ENCODE peak calls at places on chromosomes 1 and 21, in nine cellular contexts. U, V, K, B, X, G, Q, M and E are unnamed samples. For H3K4me1, the result is how much of the 10 kb centered on the place peaks cover.

GRCh38 chr1:206725053-206725963 is 40.6 kb downstream of the MAPKAPK2 start:
- DNase-seq in G (peak), V (no peak), U (no peak), M (no peak), Q (peak), B (no peak), K (peak), X (peak), E (no peak)

GRCh38 chr1:24707659-24708058 is 37.6 kb upstream of the CLIC4 start:
- DNase-seq in X (no peak), V (no peak), B (no peak), K (no peak), U (no peak), Q (no peak), G (peak), M (no peak), E (no peak)

GRCh38 chr1:42680921-42681683 is 1.1 kb upstream of the YBX1 start:
- DNase-seq in M (no peak), V (no peak), K (no peak), Q (no peak), X (no peak), G (no peak), B (no peak), U (no peak), E (no peak)

GRCh38 chr1:113388621-113389355 is 1.5 kb upstream of the MAGI3 start:
- DNase-seq in B (no peak), Q (peak), G (peak), M (no peak), X (peak), K (no peak), V (no peak), U (no peak), E (no peak)

GRCh38 chr1:183572721-183573120 is 17.5 kb downstream of the NCF2 start:
- DNase-seq in G (no peak), B (no peak), V (no peak), Q (no peak), X (no peak), K (no peak), M (no peak), U (no peak), E (no peak)

GRCh38 chr1:65393928-65394327 is 26.5 kb upstream of the LEPR start:
- DNase-seq in K (no peak), Q (no peak), X (no peak), M (no peak), V (no peak), G (no peak), B (no peak), U (no peak), E (no peak)

GRCh38 chr1:227450489-227450888 is 112.9 kb upstream of the ZNF678 start:
- DNase-seq in V (no peak), G (no peak), K (no peak), M (no peak), B (no peak), U (no peak), Q (no peak), X (no peak), E (no peak)

GRCh38 chr1:10429868-10430215 is 391 bp upstream of the CENPS start:
- DNase-seq in K (no peak), B (no peak), U (no peak), M (no peak), G (no peak), X (no peak), V (no peak), Q (no peak), E (no peak)

GRCh38 chr1:54398963-54399528 is 7.1 kb downstream of the SSBP3 start:
- DNase-seq in V (no peak), K (no peak), M (no peak), B (no peak), G (no peak), Q (no peak), X (no peak), U (no peak), E (no peak)

GRCh38 chr1:71104417-71104816 is 23.6 kb upstream of the ZRANB2 start:
- DNase-seq in M (no peak), X (no peak), G (no peak), V (no peak), B (no peak), U (no peak), Q (no peak), K (no peak), E (no peak)

GRCh38 chr1:182453619-182454018 is 3.7 kb downstream of the RGSL1 start:
- DNase-seq in M (no peak), G (no peak), V (no peak), B (no peak), Q (no peak), K (no peak), U (no peak), X (no peak), E (no peak)

GRCh38 chr1:208808301-208808700 is 564.1 kb upstream of the PLXNA2 start:
- DNase-seq in B (no peak), X (no peak), V (no peak), M (no peak), G (no peak), K (no peak), U (no peak), Q (no peak), E (no peak)

GRCh38 chr1:11731719-11732283 is 4.1 kb upstream of the AGTRAP start:
- DNase-seq in M (peak), X (no peak), B (peak), Q (peak), U (peak), K (peak), G (peak), V (no peak), E (peak)

GRCh38 chr1:222974496-222974895 is 159.7 kb downstream of the DISP1 start:
- DNase-seq in M (no peak), U (no peak), Q (no peak), X (no peak), K (no peak), B (no peak), V (no peak), G (no peak), E (no peak)

GRCh38 chr1:169022648-169023047 is 83.8 kb upstream of the ATP1B1 start:
- DNase-seq in V (no peak), B (no peak), K (no peak), M (no peak), X (no peak), U (no peak), G (no peak), Q (no peak), E (no peak)

GRCh38 chr1:185317886-185318310 is 855 bp upstream of the IVNS1ABP start:
- DNase-seq in G (peak), Q (peak), K (no peak), X (no peak), M (no peak), V (no peak), U (peak), B (peak), E (peak)

GRCh38 chr1:24373044-24373443 is 40.5 kb downstream of the STPG1 start:
- DNase-seq in Q (no peak), M (no peak), V (no peak), B (no peak), K (no peak), U (no peak), G (no peak), X (no peak), E (no peak)

GRCh38 chr1:12448746-12449177 is 169.2 kb downstream of the DHRS3 start:
- DNase-seq in X (no peak), K (no peak), B (no peak), V (no peak), Q (no peak), M (no peak), G (peak), U (peak), E (no peak)

GRCh38 chr1:31621498-31621820 is 4.0 kb downstream of the HCRTR1 start:
- DNase-seq in B (no peak), X (no peak), G (no peak), M (no peak), U (no peak), K (no peak), Q (no peak), V (no peak), E (no peak)

GRCh38 chr21:45335761-45336534 is 48.3 kb upstream of the POFUT2 start:
- DNase-seq in V (peak), B (no peak), G (no peak), Q (no peak), X (no peak), M (peak), U (no peak), K (peak), E (no peak)

GRCh38 chr1:234413485-234413884 is 40.2 kb downstream of the COA6 start:
- DNase-seq in V (no peak), G (no peak), U (no peak), M (no peak), X (no peak), Q (no peak), B (no peak), K (no peak), E (no peak)

GRCh38 chr1:113223546-113223945 is 150.5 kb downstream of the LRIG2 start:
- DNase-seq in K (no peak), U (peak), G (no peak), X (no peak), M (peak), B (no peak), Q (no peak), V (no peak), E (peak)

GRCh38 chr1:57300186-57300585 is 123.7 kb downstream of the DAB1 start:
- DNase-seq in Q (no peak), X (no peak), V (no peak), U (no peak), G (no peak), B (no peak), M (no peak), K (no peak), E (no peak)

GRCh38 chr1:92465256-92465647 is 21.5 kb downstream of the GFI1 start:
- DNase-seq in K (no peak), U (no peak), M (no peak), X (no peak), V (no peak), Q (no peak), G (no peak), B (no peak), E (no peak)

GRCh38 chr1:101526813-101527212 is 290.0 kb downstream of the S1PR1 start:
- DNase-seq in G (no peak), Q (no peak), K (no peak), B (no peak), V (no peak), X (no peak), U (no peak), M (no peak), E (no peak)

GRCh38 chr1:45583666-45584350 is at the start of gene NASP:
- DNase-seq in G (peak), U (peak), X (peak), V (peak), K (peak), B (peak), Q (peak), M (peak), E (peak)

GRCh38 chr1:22105611-22106207 is 37.2 kb downstream of the WNT4 start:
- DNase-seq in K (no peak), V (no peak), X (peak), M (no peak), G (peak), B (no peak), Q (no peak), U (no peak), E (no peak)

GRCh38 chr1:183195146-183195571 is 9.1 kb downstream of the LAMC2 start:
- DNase-seq in Q (no peak), M (no peak), U (no peak), V (no peak), X (peak), B (no peak), G (no peak), K (no peak), E (no peak)

GRCh38 chr1:162690672-162691434 is 58.6 kb downstream of the DDR2 start:
- DNase-seq in U (peak), Q (no peak), V (no peak), X (peak), K (no peak), G (no peak), M (peak), B (no peak), E (peak)

GRCh38 chr1:161749509-161750407 is at the start of gene DUSP12:
- DNase-seq in Q (peak), U (peak), K (peak), M (peak), B (peak), V (peak), X (peak), G (peak), E (peak)

DNA sequence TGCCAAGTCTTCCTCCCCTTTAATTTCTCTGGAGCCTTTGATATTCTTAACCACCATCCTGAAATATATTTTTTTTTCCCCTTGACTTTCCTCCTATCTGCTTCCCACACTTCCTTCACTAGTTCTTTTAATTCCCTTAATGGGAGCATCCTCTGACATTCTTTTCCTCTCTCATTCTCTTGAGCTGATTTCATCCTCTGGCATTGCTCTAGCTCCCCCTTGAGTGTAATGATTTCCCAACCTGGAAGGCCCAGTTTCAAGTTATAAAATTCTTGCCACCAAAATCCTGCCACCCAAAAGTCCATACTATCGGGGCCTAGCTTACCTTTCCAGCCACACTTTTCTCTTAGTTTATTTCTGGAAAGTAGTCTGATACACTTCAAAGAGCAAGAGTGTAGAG is 39.5 kb upstream of the UBE2U start:
- DNase-seq in B (no peak), Q (no peak), X (no peak), M (no peak), K (no peak), G (no peak), U (no peak), V (no peak), E (no peak)
- TF ChIP-seq CTCF in B (no peak), Q (no peak), X (peak), M (peak), K (peak), G (peak), U (no peak), V (no peak), E (no peak)

DNA sequence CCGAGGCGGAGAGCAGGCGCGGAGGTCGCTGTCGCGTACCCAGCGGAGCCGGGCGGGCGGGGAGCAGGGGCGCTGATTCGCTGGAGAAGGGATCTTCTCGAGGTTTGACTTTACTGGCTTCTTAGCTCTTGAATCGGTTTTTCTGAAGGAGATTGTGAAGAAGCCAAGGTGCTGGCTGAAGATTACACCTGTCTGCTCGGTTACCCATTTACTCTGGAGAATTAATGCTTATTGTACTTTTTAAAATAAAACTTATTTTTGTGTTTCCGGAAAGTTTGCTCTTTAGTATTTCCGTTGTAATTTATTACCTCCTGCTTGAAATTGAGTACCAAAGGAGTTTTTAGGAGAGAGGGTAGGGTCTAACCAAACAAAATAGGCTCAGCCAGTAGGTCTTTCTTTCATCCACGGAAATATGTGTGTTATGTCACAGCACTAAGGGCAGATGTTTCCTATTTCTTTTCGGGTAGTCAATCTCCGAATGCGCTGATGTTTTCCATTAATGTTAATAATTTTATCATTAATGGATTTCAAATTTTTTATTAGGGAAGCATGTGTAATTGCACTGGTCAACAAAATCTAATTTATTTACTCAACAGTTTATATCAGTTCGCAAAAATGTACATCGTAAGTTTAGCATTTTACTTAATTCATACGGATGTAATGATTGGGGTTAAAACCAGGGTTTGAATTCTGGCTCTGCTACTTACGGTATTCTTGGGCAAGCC is 510 bp upstream of the GNG5 start:
- DNase-seq in G (no peak), Q (no peak), V (no peak), X (no peak), K (no peak), B (no peak), U (no peak), M (no peak), E (no peak)
- H3K27ac ChIP-seq in G (peak), Q (peak), V (peak), X (peak), K (peak), B (peak), U (peak), M (peak), E (peak)

GRCh38 chr1:15198684-15199083 is 45.1 kb downstream of the TMEM51 start:
- DNase-seq in U (no peak), X (peak), B (no peak), V (no peak), G (no peak), M (no peak), K (no peak), Q (peak), E (peak)

GRCh38 chr1:15197591-15198447 is 44.3 kb downstream of the TMEM51 start:
- DNase-seq in K (no peak), Q (no peak), B (no peak), V (no peak), M (no peak), X (no peak), U (no peak), G (peak), E (no peak)

GRCh38 chr1:15204931-15205330 is 42.1 kb upstream of the FHAD1 start:
- DNase-seq in M (no peak), V (no peak), G (no peak), B (no peak), K (no peak), Q (no peak), X (no peak), U (no peak), E (no peak)

GRCh38 chr1:15201849-15202551 is 45.0 kb upstream of the FHAD1 start:
- DNase-seq in G (no peak), X (no peak), M (no peak), B (no peak), V (no peak), Q (peak), U (no peak), K (no peak), E (peak)

DNA sequence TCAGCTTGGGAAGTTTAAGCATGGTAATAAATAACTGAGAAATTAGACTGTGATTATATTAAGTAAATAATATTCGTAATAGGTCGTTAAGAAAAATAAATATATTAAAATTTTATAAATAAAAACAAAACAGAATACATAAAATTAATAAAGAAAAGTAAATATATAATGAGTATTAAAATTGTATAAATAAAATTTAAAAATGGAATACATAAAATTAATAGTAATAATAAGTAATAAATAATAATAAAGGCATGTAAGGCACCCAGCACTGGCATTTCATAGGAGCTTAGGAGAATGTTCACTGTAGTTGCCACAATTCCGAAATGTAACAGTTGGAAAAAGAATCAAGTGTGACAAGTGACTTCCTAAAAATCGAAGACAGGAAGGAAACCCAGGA is 45.8 kb upstream of the FHAD1 start:
- DNase-seq in U (no peak), K (no peak), G (no peak), B (no peak), Q (no peak), M (no peak), V (no peak), X (no peak), E (no peak)
- H3K4me1 ChIP-seq in U (under half), K (under half), G (under half), B (under half), Q (half or more), M (under half), V (under half), X (under half), E (under half)

GRCh38 chr21:15020797-15021196 is 44.0 kb downstream of the NRIP1 start:
- DNase-seq in V (no peak), B (no peak), X (no peak), Q (no peak), U (no peak), K (no peak), M (no peak), G (no peak), E (no peak)

GRCh38 chr21:15026370-15026769 is 38.4 kb downstream of the NRIP1 start:
- DNase-seq in K (no peak), G (no peak), B (no peak), M (no peak), X (no peak), V (no peak), Q (no peak), U (no peak), E (no peak)

GRCh38 chr21:15027056-15027455 is 37.7 kb downstream of the NRIP1 start:
- DNase-seq in U (no peak), Q (no peak), K (no peak), X (no peak), B (no peak), M (no peak), G (no peak), V (no peak), E (no peak)

GRCh38 chr21:15023782-15024181 is 41.0 kb downstream of the NRIP1 start:
- DNase-seq in G (no peak), B (no peak), Q (no peak), V (no peak), U (no peak), K (no peak), M (no peak), X (no peak), E (no peak)

DNA sequence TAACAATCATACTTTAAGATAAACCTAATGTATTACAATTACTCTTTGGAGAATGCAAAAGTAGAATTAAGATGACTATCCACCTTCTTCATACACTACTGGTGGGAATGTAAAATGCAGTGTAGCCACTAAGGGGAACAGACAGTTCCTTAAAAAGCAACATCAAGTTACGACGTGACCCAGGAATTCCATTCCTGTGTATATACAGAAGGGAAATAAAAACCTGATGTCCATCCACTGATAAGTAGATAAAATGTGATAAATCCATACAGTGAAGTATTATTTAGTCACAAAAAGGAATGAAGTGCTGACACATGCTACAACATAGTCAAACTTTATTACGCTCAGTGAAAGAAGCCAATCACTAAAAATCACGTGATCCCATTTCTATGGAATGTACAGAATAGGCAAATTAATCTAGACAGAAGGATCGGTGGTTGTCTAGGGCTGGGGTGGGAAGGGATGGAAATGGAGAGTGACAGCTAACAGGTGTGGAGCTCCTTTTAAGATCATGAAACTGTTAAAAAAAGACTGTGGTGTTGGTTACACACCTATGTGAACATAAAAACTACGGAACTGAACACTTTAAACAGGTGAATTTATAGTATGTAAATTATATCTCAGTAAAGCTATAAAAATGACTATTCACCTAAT is 42.1 kb downstream of the NRIP1 start:
- DNase-seq in V (no peak), G (no peak), K (no peak), Q (no peak), X (no peak), U (no peak), M (no peak), B (no peak), E (no peak)
- TF ChIP-seq CTCF in V (no peak), G (no peak), K (no peak), Q (no peak), X (no peak), U (no peak), M (no peak), B (no peak), E (peak)

DNA sequence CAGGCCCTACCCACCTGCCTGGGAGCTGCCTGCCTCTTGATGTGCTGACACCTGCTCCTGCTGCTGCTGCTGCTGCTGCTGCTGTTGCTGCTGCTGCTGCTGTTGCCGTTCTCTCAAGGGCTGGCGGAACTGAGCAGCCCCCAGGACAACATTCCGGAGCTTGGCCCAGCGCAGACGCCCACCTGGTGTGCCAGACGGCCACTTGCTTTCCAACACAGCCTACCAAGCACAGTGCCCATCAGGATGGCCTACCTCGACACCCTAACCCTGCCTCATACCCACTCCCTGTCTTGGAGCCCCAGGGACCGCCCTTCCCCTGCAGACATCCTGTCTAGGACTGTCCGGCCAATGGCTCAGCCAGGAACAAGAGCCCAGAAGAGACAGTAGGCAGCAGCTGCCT is 11.8 kb downstream of the DENND4B start:
- DNase-seq in U (peak), B (no peak), V (no peak), G (no peak), X (no peak), M (no peak), Q (no peak), K (peak), E (no peak)
- H3K27ac ChIP-seq in U (no peak), B (no peak), V (no peak), G (no peak), X (no peak), M (no peak), Q (no peak), K (no peak), E (no peak)

GRCh38 chr1:160664573-160665051 is 17.8 kb upstream of the SLAMF1 start:
- DNase-seq in K (no peak), X (no peak), B (no peak), G (no peak), Q (no peak), U (no peak), V (no peak), M (no peak), E (no peak)
- H3K4me1 ChIP-seq in K (under half), X (under half), B (under half), G (under half), Q (under half), U (under half), V (under half), M (under half), E (under half)